ENCODE peak calls at places on chromosomes 2 and 18, in ten cellular contexts. R, O, Y, C, S, G, V, I, E and M are unnamed samples.

GRCh38 chr18:11251229-11251890 is 102.0 kb upstream of the PIEZO2 start:
- DNase-seq in R (peak), O (no peak), Y (no peak), C (peak), S (peak), G (no peak), V (peak), I (no peak), E (no peak), M (no peak)

GRCh38 chr18:73340135-73340934 is 472.5 kb upstream of the NETO1 start:
- DNase-seq in R (peak), O (no peak), Y (no peak), C (peak), S (peak), G (peak), V (no peak), I (no peak), E (peak), M (no peak)

GRCh38 chr2:31193806-31194205 is 23.5 kb downstream of the CAPN14 start:
- DNase-seq in R (no peak), O (no peak), Y (no peak), C (no peak), S (no peak), G (no peak), V (no peak), I (no peak), E (no peak), M (no peak)

GRCh38 chr2:240460781-240461431 is 25.4 kb downstream of the GPC1 start:
- DNase-seq in R (no peak), O (no peak), Y (peak), C (no peak), S (no peak), G (no peak), V (no peak), I (no peak), E (no peak), M (no peak)

GRCh38 chr2:101387151-101387807 is at the start of gene CREG2:
- DNase-seq in R (peak), O (no peak), Y (peak), C (peak), S (peak), G (peak), V (no peak), I (peak), E (peak), M (no peak)

GRCh38 chr18:36724591-36725001 is 104.2 kb downstream of the TPGS2 start:
- DNase-seq in R (no peak), O (no peak), Y (no peak), C (peak), S (peak), G (no peak), V (no peak), I (no peak), E (no peak), M (no peak)

GRCh38 chr18:2824865-2825264 is 21.9 kb upstream of the EMILIN2 start:
- DNase-seq in R (no peak), O (no peak), Y (no peak), C (no peak), S (no peak), G (no peak), V (no peak), I (no peak), E (peak), M (no peak)

GRCh38 chr2:241636182-241636982 is 576 bp downstream of the THAP4 start:
- DNase-seq in R (peak), O (no peak), Y (peak), C (peak), S (peak), G (no peak), V (no peak), I (peak), E (peak), M (no peak)

GRCh38 chr2:165471349-165471975 is 2.0 kb downstream of the CSRNP3 start:
- DNase-seq in R (no peak), O (no peak), Y (no peak), C (no peak), S (peak), G (no peak), V (no peak), I (no peak), E (no peak), M (no peak)

GRCh38 chr2:88874063-88874657 is 182.7 kb downstream of the RPIA start:
- DNase-seq in R (peak), O (no peak), Y (no peak), C (peak), S (peak), G (peak), V (peak), I (peak), E (no peak), M (no peak)

GRCh38 chr18:44130365-44130942 is 550.2 kb upstream of the SETBP1 start:
- DNase-seq in R (peak), O (no peak), Y (no peak), C (peak), S (peak), G (peak), V (peak), I (peak), E (no peak), M (no peak)

GRCh38 chr2:138066139-138066806 is 102.0 kb downstream of the HNMT start:
- DNase-seq in R (no peak), O (no peak), Y (no peak), C (no peak), S (no peak), G (no peak), V (no peak), I (no peak), E (no peak), M (no peak)

GRCh38 chr2:238134393-238134785 is 4.1 kb upstream of the KLHL30 start:
- DNase-seq in R (no peak), O (no peak), Y (peak), C (no peak), S (no peak), G (no peak), V (no peak), I (no peak), E (no peak), M (no peak)

GRCh38 chr18:79916546-79917350 is 34.7 kb downstream of the SLC66A2 start:
- DNase-seq in R (no peak), O (no peak), Y (peak), C (no peak), S (no peak), G (no peak), V (no peak), I (no peak), E (no peak), M (no peak)

GRCh38 chr2:212659441-212659840 is 120.8 kb upstream of the ERBB4 start:
- DNase-seq in R (no peak), O (no peak), Y (peak), C (no peak), S (no peak), G (no peak), V (no peak), I (no peak), E (no peak), M (no peak)

GRCh38 chr2:85326406-85326945 is 1.3 kb downstream of the TGOLN2 start:
- DNase-seq in R (peak), O (no peak), Y (no peak), C (peak), S (peak), G (no peak), V (no peak), I (no peak), E (no peak), M (no peak)

GRCh38 chr2:240387669-240388358 is 47.6 kb upstream of the GPC1 start:
- DNase-seq in R (peak), O (peak), Y (peak), C (peak), S (peak), G (peak), V (peak), I (no peak), E (peak), M (peak)

GRCh38 chr18:76339246-76339620 is 155.8 kb downstream of the ZNF516 start:
- DNase-seq in R (no peak), O (no peak), Y (no peak), C (no peak), S (no peak), G (no peak), V (no peak), I (no peak), E (no peak), M (no peak)

GRCh38 chr2:43062058-43062457 is 164.3 kb downstream of the ZFP36L2 start:
- DNase-seq in R (no peak), O (no peak), Y (no peak), C (no peak), S (no peak), G (no peak), V (no peak), I (no peak), E (no peak), M (no peak)

GRCh38 chr2:43065871-43066270 is 160.5 kb downstream of the ZFP36L2 start:
- DNase-seq in R (no peak), O (no peak), Y (peak), C (no peak), S (no peak), G (no peak), V (no peak), I (no peak), E (no peak), M (no peak)

GRCh38 chr2:43067254-43068052 is 159.0 kb downstream of the ZFP36L2 start:
- DNase-seq in R (no peak), O (no peak), Y (peak), C (no peak), S (no peak), G (no peak), V (no peak), I (peak), E (no peak), M (no peak)

GRCh38 chr2:43068053-43068471 is 158.3 kb downstream of the ZFP36L2 start:
- DNase-seq in R (no peak), O (no peak), Y (peak), C (no peak), S (no peak), G (no peak), V (no peak), I (peak), E (no peak), M (no peak)

GRCh38 chr2:43065036-43065435 is 161.4 kb downstream of the ZFP36L2 start:
- DNase-seq in R (no peak), O (no peak), Y (no peak), C (no peak), S (no peak), G (no peak), V (no peak), I (no peak), E (no peak), M (no peak)
- H3K4me3 ChIP-seq in R (no peak), O (no peak), Y (no peak), C (no peak), S (no peak), G (no peak), V (no peak), I (no peak), E (no peak), M (no peak)

DNA sequence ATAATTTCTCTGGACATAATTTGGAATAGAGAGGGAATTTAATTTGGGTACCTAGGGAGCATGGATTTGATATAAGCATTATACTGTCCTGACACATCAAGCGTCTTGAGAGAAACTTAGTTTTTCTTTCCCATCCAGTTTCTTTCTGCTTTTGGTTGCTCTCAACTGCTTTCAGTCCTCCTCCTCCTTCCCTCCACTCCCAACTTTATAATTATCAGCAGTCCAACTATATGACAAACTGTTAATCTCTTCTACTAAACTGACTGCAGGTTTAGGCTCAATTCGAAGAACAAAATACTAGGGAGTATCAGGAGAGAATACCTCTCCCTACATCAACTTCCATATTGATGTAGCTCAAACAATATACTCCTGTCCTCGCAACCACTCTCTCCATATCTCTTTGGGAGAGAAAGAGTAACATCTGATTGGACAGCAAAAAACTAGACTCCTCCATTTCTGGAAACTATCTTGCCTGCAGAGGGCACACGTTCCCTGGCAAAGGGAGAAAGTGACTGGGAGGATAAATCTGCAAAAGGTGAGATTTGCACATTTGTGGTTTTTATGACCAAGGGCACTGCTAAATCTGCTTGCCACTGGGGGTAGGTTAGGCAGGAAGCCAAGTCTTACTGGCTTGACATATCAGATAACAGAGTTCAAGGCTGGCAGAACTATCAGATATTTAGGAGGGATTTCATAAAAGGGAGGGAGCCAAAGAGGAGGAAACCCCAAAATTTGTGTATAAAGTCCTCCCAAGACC is 40.1 kb downstream of the ICA1L start:
- DNase-seq in R (peak), O (no peak), Y (no peak), C (peak), S (peak), G (peak), V (peak), I (peak), E (no peak), M (no peak)
- TF ChIP-seq CTCF in R (peak), O (peak), Y (peak), C (peak), S (peak), G (peak), V (peak), I (peak), E (peak), M (peak)

GRCh38 chr18:41135146-41135545 is 819.9 kb upstream of the PIK3C3 start:
- DNase-seq in R (no peak), O (no peak), Y (no peak), C (no peak), S (no peak), G (no peak), V (no peak), I (no peak), E (no peak), M (no peak)
- H3K4me3 ChIP-seq in R (no peak), O (no peak), Y (no peak), C (no peak), S (no peak), G (no peak), V (no peak), I (no peak), E (no peak), M (no peak)

GRCh38 chr2:130842770-130843169 is 6.1 kb downstream of the ARHGEF4 start:
- DNase-seq in R (no peak), O (no peak), Y (peak), C (no peak), S (no peak), G (no peak), V (no peak), I (peak), E (no peak), M (no peak)

GRCh38 chr2:130845507-130846085 is 8.9 kb downstream of the ARHGEF4 start:
- DNase-seq in R (no peak), O (no peak), Y (peak), C (peak), S (no peak), G (no peak), V (no peak), I (no peak), E (no peak), M (no peak)

GRCh38 chr2:130846233-130846632 is 9.5 kb downstream of the ARHGEF4 start:
- DNase-seq in R (no peak), O (no peak), Y (peak), C (no peak), S (no peak), G (no peak), V (no peak), I (no peak), E (no peak), M (no peak)

GRCh38 chr2:130843321-130843985 is 6.7 kb downstream of the ARHGEF4 start:
- DNase-seq in R (no peak), O (no peak), Y (peak), C (no peak), S (no peak), G (no peak), V (no peak), I (no peak), E (no peak), M (no peak)

GRCh38 chr2:130844161-130844560 is 7.4 kb downstream of the ARHGEF4 start:
- DNase-seq in R (no peak), O (no peak), Y (peak), C (no peak), S (no peak), G (no peak), V (no peak), I (no peak), E (no peak), M (no peak)
- TF ChIP-seq CTCF in R (no peak), O (no peak), Y (no peak), C (no peak), S (no peak), G (no peak), V (no peak), I (no peak), E (no peak), M (no peak)

GRCh38 chr2:207356604-207357003 is 173.2 kb upstream of the CREB1 start:
- DNase-seq in R (no peak), O (no peak), Y (no peak), C (no peak), S (no peak), G (no peak), V (no peak), I (no peak), E (no peak), M (no peak)

GRCh38 chr2:207353836-207354235 is 175.9 kb upstream of the CREB1 start:
- DNase-seq in R (no peak), O (no peak), Y (no peak), C (no peak), S (no peak), G (no peak), V (no peak), I (no peak), E (no peak), M (no peak)

GRCh38 chr2:207352978-207353377 is 176.8 kb upstream of the CREB1 start:
- DNase-seq in R (no peak), O (no peak), Y (no peak), C (peak), S (peak), G (no peak), V (no peak), I (peak), E (no peak), M (no peak)

GRCh38 chr2:207354466-207354865 is 175.3 kb upstream of the CREB1 start:
- DNase-seq in R (no peak), O (no peak), Y (no peak), C (no peak), S (no peak), G (no peak), V (no peak), I (peak), E (no peak), M (no peak)

GRCh38 chr2:207351171-207351570 is 178.6 kb upstream of the CREB1 start:
- DNase-seq in R (no peak), O (no peak), Y (no peak), C (no peak), S (no peak), G (no peak), V (no peak), I (no peak), E (no peak), M (no peak)
- H3K4me3 ChIP-seq in R (no peak), O (no peak), Y (no peak), C (no peak), S (no peak), G (no peak), V (no peak), I (no peak), E (no peak), M (no peak)

GRCh38 chr2:168538534-168538933 is 82.5 kb downstream of the CERS6 start:
- DNase-seq in R (peak), O (no peak), Y (no peak), C (no peak), S (no peak), G (no peak), V (no peak), I (no peak), E (no peak), M (no peak)
- TF ChIP-seq CTCF in R (no peak), O (no peak), Y (no peak), C (no peak), S (no peak), G (no peak), V (no peak), I (no peak), E (no peak), M (no peak)

GRCh38 chr18:13800505-13801259 is 23.3 kb upstream of the MC5R start:
- DNase-seq in R (peak), O (no peak), Y (peak), C (peak), S (peak), G (peak), V (no peak), I (peak), E (peak), M (no peak)

GRCh38 chr18:13804305-13804704 is 19.6 kb upstream of the MC5R start:
- DNase-seq in R (no peak), O (no peak), Y (no peak), C (no peak), S (no peak), G (no peak), V (no peak), I (no peak), E (no peak), M (no peak)

GRCh38 chr18:13797157-13797611 is 26.8 kb upstream of the MC5R start:
- DNase-seq in R (peak), O (no peak), Y (no peak), C (no peak), S (peak), G (no peak), V (no peak), I (no peak), E (no peak), M (no peak)

GRCh38 chr18:13799396-13799795 is 24.6 kb upstream of the MC5R start:
- DNase-seq in R (no peak), O (no peak), Y (no peak), C (no peak), S (no peak), G (no peak), V (no peak), I (no peak), E (no peak), M (no peak)

DNA sequence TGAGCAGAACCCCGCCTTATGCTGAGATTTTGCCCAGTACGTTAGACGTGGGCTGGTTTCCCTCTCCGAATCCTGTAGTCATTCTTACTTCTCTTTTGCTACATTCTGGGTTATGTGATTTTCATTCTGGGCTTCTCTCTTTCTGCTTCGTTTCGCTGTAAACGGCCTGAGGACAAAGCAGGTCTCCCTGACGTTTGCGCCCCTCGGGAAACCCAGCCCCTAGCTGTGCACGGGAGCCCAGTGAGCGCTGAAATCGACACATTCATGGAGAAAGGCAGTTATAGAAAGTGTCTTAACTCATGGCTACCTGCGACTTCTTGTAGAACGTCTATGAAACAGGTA is 22.7 kb upstream of the MC5R start:
- DNase-seq in R (no peak), O (no peak), Y (no peak), C (no peak), S (no peak), G (no peak), V (no peak), I (no peak), E (no peak), M (no peak)
- H3K4me3 ChIP-seq in R (peak), O (peak), Y (peak), C (peak), S (peak), G (peak), V (peak), I (peak), E (no peak), M (no peak)